ENCODE peak calls at places on chromosomes 7 and 10, in eight cellular contexts. L is CD4-positive, CD25-positive, alpha-beta regulatory T cell; C is heart right ventricle; Q is IMR-90; S is heart left ventricle; N is breast epithelium; W is left ventricle myocardium inferior; I is body of pancreas. B is an unnamed sample.

GRCh38 chr7:44391171-44391570 is 65.8 kb upstream of the CAMK2B start:
- DNase-seq in I (no peak), L (no peak), S (no peak), N (no peak), W (no peak), Q (no peak), C (no peak), B (no peak)

GRCh38 chr7:133529861-133530260 is 277.0 kb downstream of the EXOC4 start:
- DNase-seq in Q (no peak), L (no peak), I (no peak), N (no peak), C (no peak), W (no peak), S (no peak), B (no peak)

GRCh38 chr7:33425385-33425784 is 296.0 kb downstream of the BBS9 start:
- DNase-seq in C (no peak), I (no peak), L (no peak), N (no peak), S (no peak), W (no peak), Q (no peak), B (no peak)

GRCh38 chr7:126799541-126799940 is 453.2 kb downstream of the GRM8 start:
- DNase-seq in N (no peak), W (no peak), Q (no peak), I (no peak), S (no peak), C (no peak), L (no peak), B (no peak)

GRCh38 chr10:75939541-75939940 is 508.1 kb downstream of the LRMDA start:
- DNase-seq in W (no peak), Q (no peak), N (no peak), S (no peak), I (no peak), C (no peak), L (no peak), B (no peak)

GRCh38 chr7:91091631-91092030 is 172.6 kb upstream of the FZD1 start:
- DNase-seq in L (no peak), Q (no peak), N (no peak), C (no peak), W (no peak), I (no peak), S (no peak), B (no peak)

GRCh38 chr7:47873767-47874166 is 74.5 kb downstream of the PKD1L1 start:
- DNase-seq in L (no peak), W (no peak), C (no peak), N (no peak), I (no peak), Q (peak; percentile 65), S (no peak), B (no peak)

GRCh38 chr7:151392426-151392825 is 17.4 kb downstream of the WDR86 start:
- DNase-seq in S (no peak), W (no peak), Q (no peak), N (no peak), L (no peak), I (no peak), C (no peak), B (no peak)

GRCh38 chr10:3193751-3194150 is 21.2 kb upstream of the PITRM1 start:
- DNase-seq in N (no peak), L (no peak), C (no peak), Q (no peak), I (no peak), S (no peak), W (no peak), B (no peak)

GRCh38 chr10:85902046-85902445 is 464.5 kb downstream of the GRID1 start:
- DNase-seq in I (no peak), L (no peak), Q (no peak), C (no peak), S (no peak), W (no peak), N (no peak), B (no peak)

GRCh38 chr7:129845972-129846327 is 106.8 kb downstream of the UBE2H start:
- DNase-seq in W (no peak), S (no peak), Q (peak; percentile 91), C (no peak), N (no peak), I (no peak), L (no peak), B (no peak)

GRCh38 chr10:95247200-95247880 is 43.5 kb downstream of the PDLIM1 start:
- DNase-seq in W (no peak), Q (peak; percentile 95), N (no peak), I (no peak), S (no peak), C (no peak), L (no peak), B (no peak)
- H3K27ac ChIP-seq in W (peak overlapping the region; percentile 78), Q (peak overlapping the region; percentile 95), N (peak overlapping the region; percentile 79), I (no peak overlapping the region), S (peak overlapping the region; percentile 67), C (peak overlapping the region; percentile 45), L (no peak overlapping the region), B (no peak overlapping the region)

GRCh38 chr10:110020265-110020664 is 12.5 kb downstream of the ADD3 start:
- DNase-seq in I (no peak), S (no peak), L (no peak), Q (no peak), W (no peak), N (no peak), C (no peak), B (no peak)
- H3K4me1 ChIP-seq in I (peaks cover 18% of the 10 kb centered on the region), S (peaks cover 67% of the 10 kb centered on the region), L (peaks cover 66% of the 10 kb centered on the region), Q (peaks cover 5% of the 10 kb centered on the region), W (peaks cover 87% of the 10 kb centered on the region), N (peaks cover 5% of the 10 kb centered on the region), C (peaks cover 79% of the 10 kb centered on the region), B (no peaks in the 10 kb centered on the region)

GRCh38 chr7:55533050-55533728 is 39.1 kb downstream of the VOPP1 start:
- DNase-seq in L (peak; percentile 69), Q (peak; percentile 86), I (no peak), C (no peak), N (no peak), W (no peak), S (no peak), B (peak; percentile 92)

GRCh38 chr7:55533729-55534080 is 38.6 kb downstream of the VOPP1 start:
- DNase-seq in Q (no peak), C (no peak), W (no peak), N (no peak), I (no peak), S (no peak), L (no peak), B (no peak)

GRCh38 chr7:55534916-55535636 is 37.2 kb downstream of the VOPP1 start:
- DNase-seq in N (no peak), L (no peak), S (no peak), Q (no peak), C (no peak), I (no peak), W (no peak), B (peak; percentile 69)

GRCh38 chr7:55535637-55536016 is 36.7 kb downstream of the VOPP1 start:
- DNase-seq in W (no peak), L (no peak), N (no peak), S (no peak), C (no peak), I (no peak), Q (no peak), B (no peak)

GRCh38 chr7:55534262-55534915 is 37.9 kb downstream of the VOPP1 start:
- DNase-seq in I (no peak), Q (peak; percentile 81), L (peak; percentile 55), W (no peak), C (peak; percentile 18), S (no peak), N (peak; percentile 30), B (peak; percentile 91)
- H3K27ac ChIP-seq in I (no peak overlapping the region), Q (no peak overlapping the region), L (peak overlapping the region; percentile 92), W (peak overlapping the region; percentile 40), C (no peak overlapping the region), S (no peak overlapping the region), N (peak overlapping the region; percentile 23), B (peak overlapping the region; percentile 99)

GRCh38 chr7:98289333-98289875 is 7.9 kb downstream of the BRI3 start:
- DNase-seq in L (no peak), N (no peak), C (no peak), I (no peak), Q (no peak), S (no peak), W (no peak), B (no peak)
- H3K4me1 ChIP-seq in L (peaks cover 14% of the 10 kb centered on the region), N (peaks cover 18% of the 10 kb centered on the region), C (peaks cover 65% of the 10 kb centered on the region), I (peaks cover 56% of the 10 kb centered on the region), Q (peaks cover 25% of the 10 kb centered on the region), S (peaks cover 53% of the 10 kb centered on the region), W (peaks cover 78% of the 10 kb centered on the region), B (peaks cover 12% of the 10 kb centered on the region)

GRCh38 chr10:43293677-43294057 is 26.8 kb upstream of the RASGEF1A start:
- DNase-seq in L (no peak), W (no peak), C (no peak), S (no peak), Q (no peak), N (no peak), I (no peak), B (no peak)
- H3K27ac ChIP-seq in L (peak overlapping the region; percentile 69), W (no peak overlapping the region), C (no peak overlapping the region), S (no peak overlapping the region), Q (no peak overlapping the region), N (no peak overlapping the region), I (no peak overlapping the region), B (no peak overlapping the region)

DNA sequence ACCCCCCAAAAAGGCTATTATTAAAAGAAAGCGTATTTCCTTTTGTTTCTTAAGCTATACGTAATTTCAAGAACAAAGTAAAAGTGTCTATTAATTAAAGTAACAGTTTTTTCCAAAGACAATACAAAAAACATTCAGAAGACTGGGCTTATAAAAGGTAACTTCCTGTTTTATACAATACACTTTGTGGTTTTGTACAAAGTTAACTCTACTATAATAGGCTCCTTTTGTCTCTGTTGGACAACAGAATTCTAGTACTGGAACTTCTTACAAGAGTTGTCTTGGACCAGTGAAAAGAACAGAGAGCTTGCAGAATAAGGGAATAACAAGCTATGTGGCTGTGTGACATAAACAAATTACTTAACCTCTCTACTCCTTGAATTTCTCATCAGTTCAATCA is 21.5 kb downstream of the SFMBT2 start:
- DNase-seq in L (no peak), W (no peak), I (no peak), C (no peak), Q (no peak), N (no peak), S (no peak), B (no peak)
- H3K4me1 ChIP-seq in L (peaks cover 13% of the 10 kb centered on the region), W (peaks cover 41% of the 10 kb centered on the region), I (no peaks in the 10 kb centered on the region), C (peaks cover 48% of the 10 kb centered on the region), Q (peaks cover 2% of the 10 kb centered on the region), N (no peaks in the 10 kb centered on the region), S (peaks cover 21% of the 10 kb centered on the region), B (peaks cover 37% of the 10 kb centered on the region)

GRCh38 chr7:25478925-25479324 is 250.6 kb upstream of the NPVF start:
- DNase-seq in N (no peak), C (no peak), S (no peak), W (no peak), L (no peak), I (no peak), Q (no peak), B (no peak)
- H3K27ac ChIP-seq in N (no peak overlapping the region), C (no peak overlapping the region), S (no peak overlapping the region), W (no peak overlapping the region), L (no peak overlapping the region), I (no peak overlapping the region), Q (no peak overlapping the region), B (no peak overlapping the region)

GRCh38 chr10:114328278-114328812 is 76.0 kb downstream of the AFAP1L2 start:
- DNase-seq in N (no peak), L (no peak), Q (no peak), S (no peak), I (no peak), C (no peak), W (peak; percentile 27), B (no peak)
- H3K4me1 ChIP-seq in N (no peaks in the 10 kb centered on the region), L (no peaks in the 10 kb centered on the region), Q (no peaks in the 10 kb centered on the region), S (peaks cover 34% of the 10 kb centered on the region), I (no peaks in the 10 kb centered on the region), C (peaks cover 46% of the 10 kb centered on the region), W (peaks cover 47% of the 10 kb centered on the region), B (no peaks in the 10 kb centered on the region)